ENCODE peak calls at places on chromosomes 11 and 22, in six cellular contexts. W is right lobe of liver, V is cardiac fibroblast, A is GM06990, Q is uterus, L is WTC11. K is an unnamed sample.

GRCh38 chr11:17813391-17814059 is 78.9 kb downstream of the KCNC1 start:
- DNase-seq in W (no peak), V (no peak), A (no peak), Q (no peak), L (no peak), K (no peak)

GRCh38 chr11:134655189-134655937 is 243.3 kb upstream of the B3GAT1 start:
- DNase-seq in W (no peak), V (no peak), A (no peak), Q (no peak), L (no peak), K (no peak)

GRCh38 chr11:64856382-64857227 is 12.2 kb upstream of the CDC42BPG start:
- DNase-seq in W (no peak), V (peak), A (no peak), Q (peak), L (no peak), K (no peak)

GRCh38 chr11:396511-396947 is 2.5 kb downstream of the PKP3 start:
- DNase-seq in W (no peak), V (no peak), A (no peak), Q (no peak), L (peak), K (no peak)

GRCh38 chr11:117045196-117045595 is 53.0 kb downstream of the SIK3 start:
- DNase-seq in W (no peak), V (no peak), A (no peak), Q (no peak), L (no peak), K (no peak)

GRCh38 chr11:69680688-69681087 is 5.5 kb upstream of the LTO1 start:
- DNase-seq in W (no peak), V (no peak), A (no peak), Q (no peak), L (no peak), K (no peak)

GRCh38 chr11:60143768-60144167 is 39.1 kb downstream of the MS4A6A start:
- DNase-seq in W (no peak), V (no peak), A (no peak), Q (no peak), L (no peak), K (no peak)

GRCh38 chr11:68812526-68812925 is 29.2 kb downstream of the CPT1A start:
- DNase-seq in W (no peak), V (no peak), A (no peak), Q (no peak), L (no peak), K (no peak)

GRCh38 chr11:79503028-79503427 is 62.2 kb upstream of the TENM4 start:
- DNase-seq in W (no peak), V (no peak), A (no peak), Q (peak), L (no peak), K (no peak)

GRCh38 chr11:20451568-20451967 is 64.1 kb downstream of the PRMT3 start:
- DNase-seq in W (no peak), V (peak), A (no peak), Q (no peak), L (no peak), K (no peak)

GRCh38 chr11:118304809-118305248 is 299 bp downstream of the CD3E start:
- DNase-seq in W (no peak), V (no peak), A (no peak), Q (no peak), L (no peak), K (no peak)

GRCh38 chr11:22982903-22983302 is 122.6 kb upstream of the CCDC179 start:
- DNase-seq in W (no peak), V (no peak), A (no peak), Q (no peak), L (no peak), K (no peak)

GRCh38 chr11:131195801-131196517 is 174.5 kb upstream of the NTM start:
- DNase-seq in W (no peak), V (peak), A (no peak), Q (peak), L (no peak), K (no peak)

GRCh38 chr11:1341928-1342524 is 32.6 kb upstream of the TOLLIP start:
- DNase-seq in W (no peak), V (peak), A (no peak), Q (no peak), L (no peak), K (no peak)

GRCh38 chr22:20239063-20239950 is 28.8 kb downstream of the RTN4R start:
- DNase-seq in W (no peak), V (peak), A (peak), Q (peak), L (no peak), K (no peak)

GRCh38 chr22:30867746-30868662 is 100.6 kb downstream of the MORC2 start:
- DNase-seq in W (peak), V (no peak), A (no peak), Q (peak), L (no peak), K (no peak)

GRCh38 chr11:87463486-87464102 is 425.9 kb downstream of the TMEM135 start:
- DNase-seq in W (no peak), V (peak), A (no peak), Q (no peak), L (peak), K (no peak)

GRCh38 chr11:119782673-119783072 is 53.7 kb upstream of the NECTIN1 start:
- DNase-seq in W (peak), V (peak), A (no peak), Q (peak), L (no peak), K (no peak)

GRCh38 chr11:79081441-79082124 is 359.2 kb downstream of the TENM4 start:
- DNase-seq in W (no peak), V (peak), A (no peak), Q (no peak), L (no peak), K (no peak)

GRCh38 chr22:20066617-20067383 is 13.2 kb upstream of the DGCR8 start:
- DNase-seq in W (peak), V (no peak), A (no peak), Q (no peak), L (no peak), K (no peak)

GRCh38 chr11:35144811-35145210 is 5.8 kb downstream of the CD44 start:
- DNase-seq in W (no peak), V (peak), A (no peak), Q (no peak), L (no peak), K (no peak)

GRCh38 chr11:115784796-115785521 is 280.7 kb upstream of the CADM1 start:
- DNase-seq in W (no peak), V (no peak), A (no peak), Q (no peak), L (no peak), K (no peak)

GRCh38 chr11:27863637-27864036 is 163.4 kb upstream of the BDNF start:
- DNase-seq in W (no peak), V (no peak), A (no peak), Q (no peak), L (no peak), K (no peak)

GRCh38 chr11:46577058-46577457 is 16.8 kb downstream of the AMBRA1 start:
- DNase-seq in W (no peak), V (no peak), A (no peak), Q (no peak), L (no peak), K (no peak)

GRCh38 chr11:69213315-69213714 is 57.6 kb downstream of the SMIM38 start:
- DNase-seq in W (no peak), V (peak), A (no peak), Q (no peak), L (no peak), K (no peak)

GRCh38 chr11:122895591-122895990 is 13.0 kb downstream of the JHY start:
- DNase-seq in W (no peak), V (peak), A (no peak), Q (no peak), L (no peak), K (no peak)

GRCh38 chr11:122189259-122189658 is 73.2 kb upstream of the BLID start:
- DNase-seq in W (no peak), V (peak), A (no peak), Q (no peak), L (no peak), K (no peak)

DNA sequence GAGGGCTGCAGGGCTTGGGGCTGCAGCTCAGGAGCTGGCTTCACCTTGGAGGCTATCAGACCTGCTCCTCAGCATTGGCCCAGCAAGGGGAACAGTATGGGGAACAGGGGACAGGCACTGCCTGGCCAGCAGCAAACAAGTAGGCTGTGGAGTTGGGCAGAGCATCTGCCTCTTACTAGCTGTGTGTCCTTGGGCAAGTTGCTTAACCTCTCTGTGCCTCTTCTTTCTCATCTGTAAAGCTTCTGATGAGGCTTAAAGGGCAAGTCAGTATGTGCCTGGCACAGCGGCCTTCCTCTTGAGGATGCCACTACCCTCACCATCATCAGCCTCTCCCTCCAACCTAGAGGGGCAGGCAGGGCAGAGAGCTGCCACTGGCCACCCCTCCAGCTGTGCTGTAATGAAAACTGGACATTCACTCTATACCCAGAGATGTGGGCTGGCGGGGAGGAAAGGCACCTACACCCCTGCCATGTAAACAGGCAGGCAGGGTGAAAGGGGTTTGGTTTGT is 7.5 kb upstream of the CDKN1C start:
- DNase-seq in W (no peak), V (no peak), A (no peak), Q (no peak), L (no peak), K (no peak)
- TF ChIP-seq CTCF in W (no peak), V (no peak), A (no peak), Q (no peak), L (no peak), K (no peak)

GRCh38 chr22:35399678-35400334 is at the start of gene MCM5:
- DNase-seq in W (peak), V (peak), A (peak), Q (peak), L (peak), K (peak)
- TF ChIP-seq CTCF in W (no peak), V (no peak), A (no peak), Q (no peak), L (no peak), K (no peak)

GRCh38 chr11:59135648-59136461 is 6.8 kb upstream of the FAM111A start:
- DNase-seq in W (peak), V (peak), A (peak), Q (peak), L (peak), K (peak)
- TF ChIP-seq CTCF in W (peak), V (peak), A (peak), Q (peak), L (peak), K (peak)

GRCh38 chr11:127074151-127074761 is 73.7 kb upstream of the KIRREL3 start:
- DNase-seq in W (no peak), V (peak), A (peak), Q (no peak), L (peak), K (peak)
- TF ChIP-seq CTCF in W (peak), V (peak), A (peak), Q (no peak), L (no peak), K (no peak)

GRCh38 chr22:37058917-37059701 is 7.6 kb downstream of the KCTD17 start:
- DNase-seq in W (no peak), V (no peak), A (no peak), Q (no peak), L (no peak), K (no peak)
- TF ChIP-seq CTCF in W (no peak), V (no peak), A (no peak), Q (no peak), L (no peak), K (peak)

GRCh38 chr11:63610604-63611394 is 3.4 kb downstream of the PLAAT3 start:
- DNase-seq in W (no peak), V (peak), A (no peak), Q (no peak), L (peak), K (no peak)
- TF ChIP-seq CTCF in W (no peak), V (peak), A (no peak), Q (no peak), L (no peak), K (no peak)

DNA sequence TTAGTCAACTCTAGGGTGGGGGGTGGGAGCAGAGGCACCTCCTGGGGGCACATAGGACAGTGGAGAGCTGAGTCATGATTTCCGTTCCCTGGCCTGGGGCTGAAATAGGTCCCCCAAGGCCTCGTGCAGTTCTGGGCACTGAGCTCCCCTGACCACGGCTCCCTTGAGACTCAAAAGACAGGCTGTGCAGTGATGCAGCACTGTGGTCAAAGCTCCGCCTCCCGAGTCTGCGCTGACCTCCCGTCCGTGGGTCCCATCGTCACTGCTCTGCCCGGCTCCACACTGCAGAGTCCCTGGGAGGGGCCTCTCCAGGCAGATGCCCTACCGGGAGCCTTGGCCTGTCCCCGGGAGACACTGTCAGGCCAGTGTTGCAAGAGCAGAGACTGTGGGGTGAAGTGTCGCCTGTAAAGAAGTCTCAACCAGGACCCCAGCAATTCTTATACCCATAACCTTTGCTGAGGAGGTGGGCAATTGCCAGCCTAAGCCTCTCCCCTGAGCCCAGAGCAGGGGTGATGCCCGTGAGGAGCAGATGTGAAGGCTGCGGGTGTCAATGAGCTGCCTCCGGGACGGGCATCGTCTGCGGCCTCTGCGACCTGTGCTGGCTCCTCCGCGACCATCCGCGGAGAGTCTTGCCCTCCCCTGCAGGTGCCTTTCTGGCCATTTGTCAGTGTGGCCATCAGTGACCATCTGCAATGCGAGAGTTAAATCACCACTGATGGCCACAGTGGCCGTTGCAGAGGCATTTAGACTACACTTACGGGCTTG is 877.3 kb downstream of the BRD1 start:
- DNase-seq in W (peak), V (no peak), A (no peak), Q (no peak), L (no peak), K (no peak)
- TF ChIP-seq CTCF in W (no peak), V (no peak), A (no peak), Q (no peak), L (no peak), K (no peak)

DNA sequence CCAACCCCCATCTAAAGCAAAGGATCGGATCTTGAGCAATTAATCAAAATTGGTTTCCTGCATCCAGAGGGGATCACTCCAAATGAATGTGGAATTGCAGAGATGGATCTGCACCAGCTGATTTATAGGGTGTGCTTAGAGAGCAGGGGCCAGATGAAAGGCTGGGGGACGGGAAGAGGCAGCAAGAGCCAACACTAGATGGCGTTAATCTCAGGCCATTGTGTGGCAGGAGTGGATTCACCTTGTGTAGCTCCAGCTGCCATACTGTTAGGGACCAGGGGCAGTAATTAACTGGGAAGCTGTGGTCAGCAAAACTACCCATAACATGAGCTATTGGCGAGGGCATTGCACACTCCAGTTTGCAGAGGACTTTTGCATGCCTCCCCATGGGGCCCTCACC is 35.6 kb downstream of the SERPINH1 start:
- DNase-seq in W (no peak), V (peak), A (no peak), Q (no peak), L (peak), K (peak)
- TF ChIP-seq CTCF in W (peak), V (peak), A (peak), Q (no peak), L (no peak), K (no peak)

K was measured in endothelial cell.